ENCODE peak calls at places on chromosomes 12 and 14, in seven cellular contexts. W, S, K, J, I, E and Z are unnamed samples.

GRCh38 chr12:44774815-44775411 is 101.2 kb downstream of the NELL2 start:
- DNase-seq in W (no peak), I (peak; percentile 48), K (peak; percentile 81), S (peak; percentile 58), J (no peak), E (peak; percentile 50), Z (no peak)

GRCh38 chr12:58470266-58471010 is 449.9 kb downstream of the LRIG3 start:
- DNase-seq in E (no peak), J (no peak), I (no peak), K (no peak), W (no peak), S (no peak), Z (no peak)

GRCh38 chr14:66959437-66960050 is 229.7 kb upstream of the GARIN2 start:
- DNase-seq in E (no peak), W (no peak), K (no peak), I (no peak), J (no peak), S (no peak), Z (no peak)

GRCh38 chr14:21257395-21258193 is 11.6 kb downstream of the HNRNPC start:
- DNase-seq in I (no peak), E (no peak), J (no peak), K (no peak), S (no peak), W (no peak), Z (no peak)

GRCh38 chr14:59187802-59188460 is 536 bp upstream of the DAAM1 start:
- DNase-seq in J (no peak), S (peak; percentile 31), W (peak; percentile 39), I (peak; percentile 30), K (peak; percentile 45), E (peak; percentile 68), Z (no peak)

GRCh38 chr12:31405021-31405420 is 79.1 kb upstream of the SINHCAF start:
- DNase-seq in S (no peak), W (no peak), J (no peak), E (peak; percentile 51), I (no peak), K (no peak), Z (no peak)

GRCh38 chr12:14403711-14404164 is 38.3 kb downstream of the ATF7IP start:
- DNase-seq in W (no peak), J (peak; percentile 84), E (peak; percentile 81), S (peak; percentile 15), K (no peak), I (no peak), Z (peak; percentile 90)

GRCh38 chr12:24605466-24605865 is 343.4 kb downstream of the BCAT1 start:
- DNase-seq in S (no peak), J (no peak), K (no peak), I (no peak), W (no peak), E (no peak), Z (no peak)

GRCh38 chr12:79546461-79547043 is 144.2 kb downstream of the PAWR start:
- DNase-seq in J (peak; percentile 98), K (peak; percentile 39), S (no peak), E (no peak), W (no peak), I (no peak), Z (peak; percentile 98)

GRCh38 chr14:55832974-55833373 is 253.0 kb downstream of the KTN1 start:
- DNase-seq in J (no peak), K (no peak), E (no peak), S (no peak), I (no peak), W (no peak), Z (no peak)

GRCh38 chr12:112801055-112801454 is 9.5 kb downstream of the RPH3A start:
- DNase-seq in K (no peak), E (no peak), I (no peak), J (no peak), S (no peak), W (no peak), Z (no peak)

GRCh38 chr14:105283899-105284298 is 16.9 kb downstream of the BRF1 start:
- DNase-seq in S (no peak), K (no peak), J (no peak), E (no peak), W (no peak), I (no peak), Z (no peak)

GRCh38 chr14:69298131-69299071 is 38.4 kb downstream of the GALNT16 start:
- DNase-seq in I (no peak), S (peak; percentile 4), W (no peak), J (no peak), E (no peak), K (no peak), Z (no peak)

GRCh38 chr12:1879633-1880032 is 38.8 kb downstream of the CACNA2D4 start:
- DNase-seq in I (no peak), K (no peak), W (no peak), E (no peak), J (no peak), S (peak; percentile 2), Z (no peak)